ENCODE peak calls at places on chromosome 9, in eight cellular contexts. One of them, this sample, is unnamed.

GRCh38 chr9:83266618-83267543 is 203.9 kb upstream of the RASEF start:
- DNase-seq in lower leg skin: no peak
- DNase-seq in kidney: peak; percentile 78
- DNase-seq in A549: no peak
- DNase-seq in upper lobe of right lung: no peak
- DNase-seq in heart left ventricle: peak; percentile 61
- DNase-seq in fibroblast of villous mesenchyme: peak; percentile 1
- DNase-seq in AG04449: no peak
- DNase-seq in this sample: no peak

GRCh38 chr9:127991017-127991756 is 10.4 kb upstream of the EEIG1 start:
- DNase-seq in lower leg skin: no peak
- DNase-seq in kidney: no peak
- DNase-seq in A549: peak; percentile 58
- DNase-seq in upper lobe of right lung: no peak
- DNase-seq in heart left ventricle: no peak
- DNase-seq in fibroblast of villous mesenchyme: no peak
- DNase-seq in AG04449: no peak
- DNase-seq in this sample: no peak

GRCh38 chr9:92739346-92740014 is 25.2 kb downstream of the BICD2 start:
- DNase-seq in lower leg skin: peak; percentile 76
- DNase-seq in kidney: peak; percentile 27
- DNase-seq in A549: no peak
- DNase-seq in upper lobe of right lung: peak; percentile 22
- DNase-seq in heart left ventricle: no peak
- DNase-seq in fibroblast of villous mesenchyme: no peak
- DNase-seq in AG04449: no peak
- DNase-seq in this sample: no peak

GRCh38 chr9:86324308-86324707 is 29.9 kb downstream of the TUT7 start:
- DNase-seq in lower leg skin: no peak
- DNase-seq in kidney: no peak
- DNase-seq in A549: no peak
- DNase-seq in upper lobe of right lung: no peak
- DNase-seq in heart left ventricle: no peak
- DNase-seq in fibroblast of villous mesenchyme: peak; percentile 63
- DNase-seq in AG04449: no peak
- DNase-seq in this sample: no peak

GRCh38 chr9:86405926-86406325 is 51.7 kb upstream of the TUT7 start:
- DNase-seq in lower leg skin: no peak
- DNase-seq in kidney: no peak
- DNase-seq in A549: peak; percentile 59
- DNase-seq in upper lobe of right lung: no peak
- DNase-seq in heart left ventricle: no peak
- DNase-seq in fibroblast of villous mesenchyme: peak; percentile 80
- DNase-seq in AG04449: peak; percentile 55
- DNase-seq in this sample: no peak

GRCh38 chr9:86115886-86116285 is 16.5 kb upstream of the GOLM1 start:
- DNase-seq in lower leg skin: peak; percentile 52
- DNase-seq in kidney: no peak
- DNase-seq in A549: no peak
- DNase-seq in upper lobe of right lung: no peak
- DNase-seq in heart left ventricle: no peak
- DNase-seq in fibroblast of villous mesenchyme: no peak
- DNase-seq in AG04449: no peak
- DNase-seq in this sample: no peak

GRCh38 chr9:97773091-97773490 is 76.0 kb upstream of the XPA start:
- DNase-seq in lower leg skin: no peak
- DNase-seq in kidney: no peak
- DNase-seq in A549: no peak
- DNase-seq in upper lobe of right lung: no peak
- DNase-seq in heart left ventricle: no peak
- DNase-seq in fibroblast of villous mesenchyme: no peak
- DNase-seq in AG04449: no peak
- DNase-seq in this sample: no peak

GRCh38 chr9:38621434-38622082 is 1.2 kb upstream of the ANKRD18A start:
- DNase-seq in lower leg skin: no peak
- DNase-seq in kidney: peak; percentile 72
- DNase-seq in A549: peak; percentile 53
- DNase-seq in upper lobe of right lung: peak; percentile 71
- DNase-seq in heart left ventricle: no peak
- DNase-seq in fibroblast of villous mesenchyme: no peak
- DNase-seq in AG04449: no peak
- DNase-seq in this sample: no peak

GRCh38 chr9:35845824-35846771 is 17.1 kb downstream of the TMEM8B start:
- DNase-seq in lower leg skin: peak; percentile 84
- DNase-seq in kidney: no peak
- DNase-seq in A549: no peak
- DNase-seq in upper lobe of right lung: peak; percentile 74
- DNase-seq in heart left ventricle: no peak
- DNase-seq in fibroblast of villous mesenchyme: no peak
- DNase-seq in AG04449: no peak
- DNase-seq in this sample: peak; percentile 85

GRCh38 chr9:107405511-107405910 is 84.1 kb downstream of the KLF4 start:
- DNase-seq in lower leg skin: no peak
- DNase-seq in kidney: no peak
- DNase-seq in A549: no peak
- DNase-seq in upper lobe of right lung: no peak
- DNase-seq in heart left ventricle: no peak
- DNase-seq in fibroblast of villous mesenchyme: no peak
- DNase-seq in AG04449: no peak
- DNase-seq in this sample: no peak

GRCh38 chr9:85510830-85511504 is 230.8 kb downstream of the AGTPBP1 start:
- DNase-seq in lower leg skin: no peak
- DNase-seq in kidney: no peak
- DNase-seq in A549: no peak
- DNase-seq in upper lobe of right lung: no peak
- DNase-seq in heart left ventricle: no peak
- DNase-seq in fibroblast of villous mesenchyme: no peak
- DNase-seq in AG04449: no peak
- DNase-seq in this sample: no peak

GRCh38 chr9:21904371-21904770 is 89.8 kb downstream of the CDKN2A start:
- DNase-seq in lower leg skin: no peak
- DNase-seq in kidney: no peak
- DNase-seq in A549: no peak
- DNase-seq in upper lobe of right lung: no peak
- DNase-seq in heart left ventricle: no peak
- DNase-seq in fibroblast of villous mesenchyme: no peak
- DNase-seq in AG04449: peak; percentile 3
- DNase-seq in this sample: no peak

GRCh38 chr9:37432020-37432419 is 9.5 kb downstream of the GRHPR start:
- DNase-seq in lower leg skin: no peak
- DNase-seq in kidney: no peak
- DNase-seq in A549: no peak
- DNase-seq in upper lobe of right lung: no peak
- DNase-seq in heart left ventricle: no peak
- DNase-seq in fibroblast of villous mesenchyme: no peak
- DNase-seq in AG04449: no peak
- DNase-seq in this sample: no peak

GRCh38 chr9:16319646-16320045 is 550.8 kb downstream of the BNC2 start:
- DNase-seq in lower leg skin: peak; percentile 56
- DNase-seq in kidney: no peak
- DNase-seq in A549: no peak
- DNase-seq in upper lobe of right lung: no peak
- DNase-seq in heart left ventricle: no peak
- DNase-seq in fibroblast of villous mesenchyme: no peak
- DNase-seq in AG04449: no peak
- DNase-seq in this sample: no peak

GRCh38 chr9:128361296-128361980 is 9.7 kb upstream of the URM1 start:
- DNase-seq in lower leg skin: no peak
- DNase-seq in kidney: no peak
- DNase-seq in A549: no peak
- DNase-seq in upper lobe of right lung: no peak
- DNase-seq in heart left ventricle: peak; percentile 18
- DNase-seq in fibroblast of villous mesenchyme: no peak
- DNase-seq in AG04449: no peak
- DNase-seq in this sample: no peak

GRCh38 chr9:79240774-79241173 is 331.0 kb upstream of the TLE4 start:
- DNase-seq in lower leg skin: no peak
- DNase-seq in kidney: no peak
- DNase-seq in A549: no peak
- DNase-seq in upper lobe of right lung: no peak
- DNase-seq in heart left ventricle: no peak
- DNase-seq in fibroblast of villous mesenchyme: no peak
- DNase-seq in AG04449: no peak
- DNase-seq in this sample: no peak

GRCh38 chr9:35771079-35771441 is 17.0 kb upstream of the MSMP start:
- DNase-seq in lower leg skin: no peak
- DNase-seq in kidney: no peak
- DNase-seq in A549: no peak
- DNase-seq in upper lobe of right lung: no peak
- DNase-seq in heart left ventricle: peak; percentile 45
- DNase-seq in fibroblast of villous mesenchyme: no peak
- DNase-seq in AG04449: no peak
- DNase-seq in this sample: no peak

GRCh38 chr9:113228130-113228665 is 6.9 kb downstream of the SLC31A1 start:
- DNase-seq in lower leg skin: no peak
- DNase-seq in kidney: no peak
- DNase-seq in A549: no peak
- DNase-seq in upper lobe of right lung: no peak
- DNase-seq in heart left ventricle: no peak
- DNase-seq in fibroblast of villous mesenchyme: peak; percentile 39
- DNase-seq in AG04449: no peak
- DNase-seq in this sample: no peak

GRCh38 chr9:125663127-125663526 is 43.9 kb downstream of the MAPKAP1 start:
- DNase-seq in lower leg skin: no peak
- DNase-seq in kidney: no peak
- DNase-seq in A549: peak; percentile 35
- DNase-seq in upper lobe of right lung: no peak
- DNase-seq in heart left ventricle: no peak
- DNase-seq in fibroblast of villous mesenchyme: peak; percentile 20
- DNase-seq in AG04449: no peak
- DNase-seq in this sample: no peak

GRCh38 chr9:4318741-4319140 is 18.9 kb upstream of the GLIS3 start:
- DNase-seq in lower leg skin: no peak
- DNase-seq in kidney: no peak
- DNase-seq in A549: no peak
- DNase-seq in upper lobe of right lung: no peak
- DNase-seq in heart left ventricle: no peak
- DNase-seq in fibroblast of villous mesenchyme: no peak
- DNase-seq in AG04449: no peak
- DNase-seq in this sample: no peak

GRCh38 chr9:133496901-133497411 is 18.1 kb upstream of the SLC2A6 start:
- DNase-seq in lower leg skin: no peak
- DNase-seq in kidney: peak; percentile 78
- DNase-seq in A549: no peak
- DNase-seq in upper lobe of right lung: no peak
- DNase-seq in heart left ventricle: no peak
- DNase-seq in fibroblast of villous mesenchyme: no peak
- DNase-seq in AG04449: no peak
- DNase-seq in this sample: no peak
- TF ChIP-seq CTCF in lower leg skin: no peak
- TF ChIP-seq CTCF in kidney: no peak
- TF ChIP-seq CTCF in A549: no peak
- TF ChIP-seq CTCF in upper lobe of right lung: no peak
- TF ChIP-seq CTCF in heart left ventricle: no peak
- TF ChIP-seq CTCF in fibroblast of villous mesenchyme: no peak
- TF ChIP-seq CTCF in AG04449: no peak
- TF ChIP-seq CTCF in this sample: no peak

DNA sequence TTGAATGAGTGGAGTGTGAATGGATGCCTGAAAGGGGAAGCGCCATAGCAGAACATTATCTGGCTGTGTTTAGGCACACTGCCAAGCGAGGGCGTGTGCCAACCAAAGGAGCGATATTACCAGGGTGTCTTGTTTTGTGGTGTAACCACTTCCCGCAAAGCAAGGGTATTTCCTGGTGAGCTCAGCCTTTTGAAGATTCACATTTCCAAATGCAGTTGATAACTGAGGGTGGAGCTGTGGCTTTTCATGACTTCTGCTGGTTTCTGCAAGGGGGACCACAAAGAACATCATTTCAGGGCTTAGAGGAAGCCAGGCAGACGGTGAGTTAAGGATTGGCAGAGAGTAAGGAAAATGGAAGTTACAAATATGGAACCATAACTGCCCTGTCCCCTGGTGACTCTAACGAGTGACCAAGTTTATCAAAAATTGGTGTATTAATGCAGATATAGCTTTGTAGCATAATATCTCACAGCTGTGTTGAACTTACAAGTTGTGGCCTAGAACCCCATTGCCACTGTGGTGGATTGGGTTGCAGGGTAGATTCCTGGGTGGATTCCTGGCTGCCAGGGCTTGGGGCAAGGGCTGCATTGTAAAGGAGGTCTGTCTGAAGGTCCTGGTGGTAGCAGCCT is 71.4 kb downstream of the RALGPS1 start:
- DNase-seq in lower leg skin: peak; percentile 90
- DNase-seq in kidney: peak; percentile 82
- DNase-seq in A549: peak; percentile 67
- DNase-seq in upper lobe of right lung: peak; percentile 75
- DNase-seq in heart left ventricle: peak; percentile 63
- DNase-seq in fibroblast of villous mesenchyme: peak; percentile 88
- DNase-seq in AG04449: no peak
- DNase-seq in this sample: no peak
- TF ChIP-seq CTCF in lower leg skin: no peak
- TF ChIP-seq CTCF in kidney: no peak
- TF ChIP-seq CTCF in A549: no peak
- TF ChIP-seq CTCF in upper lobe of right lung: no peak
- TF ChIP-seq CTCF in heart left ventricle: no peak
- TF ChIP-seq CTCF in fibroblast of villous mesenchyme: no peak
- TF ChIP-seq CTCF in AG04449: no peak
- TF ChIP-seq CTCF in this sample: no peak

DNA sequence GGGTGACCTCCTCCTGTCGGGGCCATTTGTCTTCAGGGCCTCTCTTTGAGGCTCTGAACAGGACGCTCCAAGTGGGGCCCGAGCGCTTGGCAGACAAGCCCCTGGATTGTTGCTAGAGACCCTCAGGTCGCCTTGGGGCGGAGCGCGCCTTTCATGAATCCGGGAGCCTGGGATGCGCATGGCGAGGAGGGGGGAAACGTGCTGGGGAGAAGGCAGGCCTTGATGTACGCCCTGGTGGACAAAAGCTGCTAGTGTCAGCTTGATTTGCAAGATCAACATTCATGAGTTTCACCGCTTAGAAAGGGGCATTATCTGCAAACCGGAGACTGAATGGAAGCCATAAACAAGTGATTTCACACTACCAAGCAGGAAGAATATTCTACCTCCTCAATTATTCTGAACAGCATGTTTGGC is 226.3 kb downstream of the SMARCA2 start:
- DNase-seq in lower leg skin: no peak
- DNase-seq in kidney: peak; percentile 78
- DNase-seq in A549: peak; percentile 78
- DNase-seq in upper lobe of right lung: peak; percentile 63
- DNase-seq in heart left ventricle: peak; percentile 23
- DNase-seq in fibroblast of villous mesenchyme: no peak
- DNase-seq in AG04449: peak; percentile 38
- DNase-seq in this sample: no peak
- TF ChIP-seq CTCF in lower leg skin: no peak
- TF ChIP-seq CTCF in kidney: no peak
- TF ChIP-seq CTCF in A549: no peak
- TF ChIP-seq CTCF in upper lobe of right lung: peak; percentile 37
- TF ChIP-seq CTCF in heart left ventricle: peak; percentile 13
- TF ChIP-seq CTCF in fibroblast of villous mesenchyme: peak; percentile 48
- TF ChIP-seq CTCF in AG04449: peak; percentile 52
- TF ChIP-seq CTCF in this sample: peak; percentile 82

DNA sequence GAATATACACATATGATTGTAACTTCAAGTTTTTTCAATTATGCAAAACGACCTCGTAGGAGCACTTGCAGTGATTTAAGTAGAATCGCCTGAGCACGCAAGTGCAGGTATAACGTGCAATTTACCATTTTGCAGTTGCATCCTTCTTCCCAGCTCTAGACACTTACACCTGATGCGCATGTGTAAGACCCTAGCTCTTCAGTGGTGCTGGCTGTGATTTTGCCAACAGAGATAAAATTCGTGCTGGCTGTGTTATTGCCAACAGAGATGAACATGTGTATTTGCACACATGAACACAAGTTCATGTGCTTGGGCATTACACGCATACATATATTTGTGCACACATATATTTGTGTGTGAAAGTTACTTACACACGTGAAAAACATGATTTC is 1.7 kb upstream of the LHX2 start:
- DNase-seq in lower leg skin: no peak
- DNase-seq in kidney: no peak
- DNase-seq in A549: no peak
- DNase-seq in upper lobe of right lung: no peak
- DNase-seq in heart left ventricle: no peak
- DNase-seq in fibroblast of villous mesenchyme: no peak
- DNase-seq in AG04449: no peak
- DNase-seq in this sample: no peak
- TF ChIP-seq CTCF in lower leg skin: no peak
- TF ChIP-seq CTCF in kidney: no peak
- TF ChIP-seq CTCF in A549: no peak
- TF ChIP-seq CTCF in upper lobe of right lung: no peak
- TF ChIP-seq CTCF in heart left ventricle: no peak
- TF ChIP-seq CTCF in fibroblast of villous mesenchyme: no peak
- TF ChIP-seq CTCF in AG04449: no peak
- TF ChIP-seq CTCF in this sample: no peak

This sample was measured in chondrocyte.